ENCODE peak calls at places on chromosomes 5 and 9, in ten cellular contexts. S is transverse colon; I is hippocampal formation; J is stomach; F is WTC11; A is cardiac muscle cell; Z is effector memory CD8-positive, alpha-beta T cell; L is small intestine; X is skeletal muscle cell; M is NCI-H2081. E is an unnamed sample.

GRCh38 chr5:64318175-64318574 is 152.5 kb downstream of the RNF180 start:
- DNase-seq in I (no peak), S (no peak), Z (no peak), A (no peak), J (no peak), F (no peak), L (no peak), M (no peak), X (no peak), E (no peak)

GRCh38 chr5:23419115-23419514 is 88.3 kb upstream of the PRDM9 start:
- DNase-seq in S (no peak), F (no peak), A (peak), M (peak), L (no peak), Z (no peak), I (no peak), J (no peak), X (no peak), E (no peak)

GRCh38 chr5:31186672-31187267 is 6.7 kb upstream of the CDH6 start:
- DNase-seq in S (no peak), A (peak), Z (no peak), I (peak), F (no peak), M (peak), J (no peak), L (peak), X (no peak), E (peak)

GRCh38 chr9:32571969-32572899 is 725 bp downstream of the NDUFB6 start:
- DNase-seq in M (peak), Z (peak), J (peak), L (peak), X (peak), F (peak), I (peak), S (peak), A (peak), E (peak)

GRCh38 chr9:97640290-97640689 is 6.7 kb downstream of the NCBP1 start:
- DNase-seq in S (no peak), I (no peak), J (no peak), Z (no peak), M (peak), X (no peak), L (no peak), F (no peak), A (peak), E (no peak)

GRCh38 chr5:172616730-172617129 is 24.3 kb upstream of the NEURL1B start:
- DNase-seq in Z (no peak), F (no peak), A (peak), X (no peak), L (no peak), S (no peak), I (no peak), J (no peak), M (no peak), E (no peak)

GRCh38 chr5:111229871-111230812 is 6.0 kb downstream of the CAMK4 start:
- DNase-seq in S (no peak), A (no peak), L (peak), X (no peak), J (no peak), I (no peak), F (no peak), Z (no peak), M (no peak), E (no peak)

GRCh38 chr5:65481635-65482271 is at the start of gene ADAMTS6:
- DNase-seq in I (peak), S (peak), A (peak), J (peak), F (peak), X (peak), L (peak), M (peak), Z (peak), E (peak)

GRCh38 chr9:129887210-129888084 is 52.2 kb downstream of the USP20 start:
- DNase-seq in I (no peak), X (peak), Z (peak), S (peak), M (no peak), L (peak), F (no peak), J (no peak), A (peak), E (no peak)

GRCh38 chr5:154743812-154744211 is 11.4 kb upstream of the LARP1 start:
- DNase-seq in L (no peak), J (no peak), X (no peak), M (no peak), Z (no peak), A (no peak), F (no peak), S (no peak), I (no peak), E (no peak)

GRCh38 chr5:103829585-103829984 is 267.0 kb upstream of the NUDT12 start:
- DNase-seq in I (no peak), X (no peak), S (no peak), L (no peak), J (no peak), M (no peak), F (peak), A (no peak), Z (no peak), E (no peak)

GRCh38 chr9:89254058-89254772 is 56.8 kb upstream of the CKS2 start:
- DNase-seq in F (no peak), L (no peak), X (no peak), S (no peak), Z (no peak), M (no peak), I (no peak), J (no peak), A (no peak), E (no peak)

GRCh38 chr9:134704499-134704898 is 62.9 kb downstream of the COL5A1 start:
- DNase-seq in Z (no peak), L (no peak), I (no peak), M (no peak), S (no peak), A (no peak), X (no peak), F (no peak), J (no peak), E (no peak)

GRCh38 chr5:172984244-172984953 is 828 bp downstream of the ATP6V0E1 start:
- DNase-seq in M (peak), S (peak), L (peak), J (peak), I (peak), Z (peak), X (peak), A (peak), F (peak), E (peak)

GRCh38 chr9:137353223-137354152 is 51.4 kb upstream of the NRARP start:
- DNase-seq in M (no peak), L (no peak), I (no peak), Z (no peak), S (no peak), A (no peak), X (no peak), F (no peak), J (peak), E (no peak)

GRCh38 chr9:113573303-113573958 is 109.9 kb downstream of the RGS3 start:
- DNase-seq in S (no peak), I (no peak), J (no peak), L (no peak), X (no peak), Z (no peak), F (no peak), M (no peak), A (no peak), E (no peak)

GRCh38 chr9:28915256-28915930 is 1342.1 kb upstream of the C9orf72 start:
- DNase-seq in M (no peak), S (peak), J (peak), X (no peak), Z (no peak), F (no peak), L (peak), A (no peak), I (no peak), E (no peak)